ENCODE peak calls at places on chromosomes 11 and 22, in four cellular contexts. One of them, this sample, is unnamed.
A peak's percentile ranks its signal among the peaks of the same experiment; 100 is the strongest.

GRCh38 chr11:4134844-4135243 is 40.2 kb downstream of the RRM1 start:
- DNase-seq in GM12891: no peak
- DNase-seq in GM10248: no peak
- DNase-seq in fibroblast of mammary gland: peak; percentile 30
- DNase-seq in this sample: no peak

GRCh38 chr11:112167145-112167544 is at the start of gene TEX12:
- DNase-seq in GM12891: no peak
- DNase-seq in GM10248: no peak
- DNase-seq in fibroblast of mammary gland: no peak
- DNase-seq in this sample: no peak

GRCh38 chr11:102912482-102912830 is 37.7 kb upstream of the MMP12 start:
- DNase-seq in GM12891: no peak
- DNase-seq in GM10248: no peak
- DNase-seq in fibroblast of mammary gland: peak; percentile 7
- DNase-seq in this sample: no peak

GRCh38 chr11:118435893-118436624 is at the start of gene KMT2A:
- DNase-seq in GM12891: peak; percentile 77
- DNase-seq in GM10248: peak; percentile 93
- DNase-seq in fibroblast of mammary gland: peak; percentile 92
- DNase-seq in this sample: peak; percentile 94

GRCh38 chr11:68021167-68021787 is 9.2 kb upstream of the NDUFS8 start:
- DNase-seq in GM12891: no peak
- DNase-seq in GM10248: no peak
- DNase-seq in fibroblast of mammary gland: no peak
- DNase-seq in this sample: no peak

GRCh38 chr11:46272816-46273427 is 4.5 kb upstream of the CREB3L1 start:
- DNase-seq in GM12891: no peak
- DNase-seq in GM10248: no peak
- DNase-seq in fibroblast of mammary gland: peak; percentile 85
- DNase-seq in this sample: no peak

GRCh38 chr22:19723990-19724827 is 870 bp downstream of the GP1BB start:
- DNase-seq in GM12891: peak; percentile 72
- DNase-seq in GM10248: no peak
- DNase-seq in fibroblast of mammary gland: peak; percentile 25
- DNase-seq in this sample: peak; percentile 69

GRCh38 chr11:3824714-3825472 is 15.9 kb downstream of the RHOG start:
- DNase-seq in GM12891: peak; percentile 89
- DNase-seq in GM10248: peak; percentile 83
- DNase-seq in fibroblast of mammary gland: peak; percentile 37
- DNase-seq in this sample: peak; percentile 86

GRCh38 chr11:109853156-109853776 is 239.9 kb upstream of the ZC3H12C start:
- DNase-seq in GM12891: no peak
- DNase-seq in GM10248: peak; percentile 27
- DNase-seq in fibroblast of mammary gland: peak; percentile 87
- DNase-seq in this sample: peak; percentile 22

GRCh38 chr22:28759861-28760560 is 12.5 kb upstream of the CCDC117 start:
- DNase-seq in GM12891: no peak
- DNase-seq in GM10248: no peak
- DNase-seq in fibroblast of mammary gland: no peak
- DNase-seq in this sample: no peak

GRCh38 chr22:41302016-41302767 is 867 bp downstream of the ZC3H7B start:
- DNase-seq in GM12891: no peak
- DNase-seq in GM10248: peak; percentile 39
- DNase-seq in fibroblast of mammary gland: no peak
- DNase-seq in this sample: peak; percentile 52

GRCh38 chr11:70091651-70092050 is 13.5 kb downstream of the ANO1 start:
- DNase-seq in GM12891: no peak
- DNase-seq in GM10248: no peak
- DNase-seq in fibroblast of mammary gland: no peak
- DNase-seq in this sample: no peak

This sample was measured in GM13976.